ENCODE peak calls at places on chromosomes 1 and 21, in ten cellular contexts. One of them, this sample, is unnamed.
A peak's percentile ranks its signal among the peaks of the same experiment; 100 is the strongest.

GRCh38 chr1:184315254-184315653 is 71.6 kb upstream of the C1orf21 start:
- DNase-seq in heart left ventricle: no peak
- DNase-seq in IMR-90: peak; percentile 29
- DNase-seq in neural progenitor cell: no peak
- DNase-seq in ascending aorta: no peak
- DNase-seq in CD8-positive, alpha-beta memory T cell: no peak
- DNase-seq in prostate gland: no peak
- DNase-seq in hepatocyte: no peak
- DNase-seq in psoas muscle: no peak
- DNase-seq in tibial artery: no peak
- DNase-seq in this sample: no peak

GRCh38 chr1:118136511-118136937 is 48.5 kb downstream of the SPAG17 start:
- DNase-seq in prostate gland: no peak
- DNase-seq in ascending aorta: no peak
- DNase-seq in psoas muscle: no peak
- DNase-seq in CD8-positive, alpha-beta memory T cell: no peak
- DNase-seq in neural progenitor cell: no peak
- DNase-seq in tibial artery: no peak
- DNase-seq in IMR-90: peak; percentile 90
- DNase-seq in heart left ventricle: no peak
- DNase-seq in hepatocyte: peak; percentile 42
- DNase-seq in this sample: no peak

GRCh38 chr1:36411674-36412648 is 14.3 kb upstream of the LSM10 start:
- DNase-seq in CD8-positive, alpha-beta memory T cell: peak; percentile 20
- DNase-seq in tibial artery: no peak
- DNase-seq in psoas muscle: no peak
- DNase-seq in ascending aorta: no peak
- DNase-seq in hepatocyte: no peak
- DNase-seq in neural progenitor cell: peak; percentile 16
- DNase-seq in IMR-90: peak; percentile 29
- DNase-seq in heart left ventricle: no peak
- DNase-seq in prostate gland: no peak
- DNase-seq in this sample: no peak

GRCh38 chr1:209040351-209040750 is 543.2 kb upstream of the CAMK1G start:
- DNase-seq in hepatocyte: no peak
- DNase-seq in neural progenitor cell: no peak
- DNase-seq in CD8-positive, alpha-beta memory T cell: no peak
- DNase-seq in heart left ventricle: no peak
- DNase-seq in tibial artery: no peak
- DNase-seq in IMR-90: no peak
- DNase-seq in prostate gland: no peak
- DNase-seq in psoas muscle: no peak
- DNase-seq in ascending aorta: no peak
- DNase-seq in this sample: no peak

GRCh38 chr1:64546018-64546417 is 76.1 kb downstream of the CACHD1 start:
- DNase-seq in tibial artery: no peak
- DNase-seq in heart left ventricle: no peak
- DNase-seq in neural progenitor cell: peak; percentile 58
- DNase-seq in CD8-positive, alpha-beta memory T cell: no peak
- DNase-seq in psoas muscle: no peak
- DNase-seq in hepatocyte: no peak
- DNase-seq in ascending aorta: no peak
- DNase-seq in prostate gland: no peak
- DNase-seq in IMR-90: no peak
- DNase-seq in this sample: no peak

GRCh38 chr1:55128418-55128817 is 86.7 kb downstream of the USP24 start:
- DNase-seq in ascending aorta: no peak
- DNase-seq in CD8-positive, alpha-beta memory T cell: no peak
- DNase-seq in heart left ventricle: no peak
- DNase-seq in psoas muscle: no peak
- DNase-seq in prostate gland: no peak
- DNase-seq in tibial artery: no peak
- DNase-seq in IMR-90: no peak
- DNase-seq in hepatocyte: no peak
- DNase-seq in neural progenitor cell: no peak
- DNase-seq in this sample: no peak

GRCh38 chr1:227889047-227889862 is 58.5 kb downstream of the WNT9A start:
- DNase-seq in ascending aorta: peak; percentile 56
- DNase-seq in neural progenitor cell: no peak
- DNase-seq in psoas muscle: no peak
- DNase-seq in prostate gland: no peak
- DNase-seq in heart left ventricle: no peak
- DNase-seq in tibial artery: peak; percentile 55
- DNase-seq in IMR-90: no peak
- DNase-seq in hepatocyte: peak; percentile 6
- DNase-seq in CD8-positive, alpha-beta memory T cell: no peak
- DNase-seq in this sample: peak; percentile 85

GRCh38 chr1:18264450-18265000 is 156.9 kb downstream of the IGSF21 start:
- DNase-seq in hepatocyte: no peak
- DNase-seq in prostate gland: no peak
- DNase-seq in neural progenitor cell: no peak
- DNase-seq in tibial artery: no peak
- DNase-seq in CD8-positive, alpha-beta memory T cell: no peak
- DNase-seq in IMR-90: no peak
- DNase-seq in psoas muscle: no peak
- DNase-seq in heart left ventricle: no peak
- DNase-seq in ascending aorta: no peak
- DNase-seq in this sample: no peak

GRCh38 chr1:75542818-75543570 is 67.9 kb downstream of the SLC44A5 start:
- DNase-seq in neural progenitor cell: peak; percentile 36
- DNase-seq in psoas muscle: no peak
- DNase-seq in CD8-positive, alpha-beta memory T cell: no peak
- DNase-seq in ascending aorta: no peak
- DNase-seq in heart left ventricle: no peak
- DNase-seq in tibial artery: no peak
- DNase-seq in prostate gland: no peak
- DNase-seq in IMR-90: no peak
- DNase-seq in hepatocyte: no peak
- DNase-seq in this sample: no peak

GRCh38 chr21:42496839-42497202 is 797 bp upstream of the RSPH1 start:
- DNase-seq in ascending aorta: peak; percentile 67
- DNase-seq in tibial artery: no peak
- DNase-seq in prostate gland: no peak
- DNase-seq in CD8-positive, alpha-beta memory T cell: no peak
- DNase-seq in heart left ventricle: peak; percentile 45
- DNase-seq in psoas muscle: no peak
- DNase-seq in neural progenitor cell: peak; percentile 60
- DNase-seq in hepatocyte: peak; percentile 50
- DNase-seq in IMR-90: no peak
- DNase-seq in this sample: no peak

DNA sequence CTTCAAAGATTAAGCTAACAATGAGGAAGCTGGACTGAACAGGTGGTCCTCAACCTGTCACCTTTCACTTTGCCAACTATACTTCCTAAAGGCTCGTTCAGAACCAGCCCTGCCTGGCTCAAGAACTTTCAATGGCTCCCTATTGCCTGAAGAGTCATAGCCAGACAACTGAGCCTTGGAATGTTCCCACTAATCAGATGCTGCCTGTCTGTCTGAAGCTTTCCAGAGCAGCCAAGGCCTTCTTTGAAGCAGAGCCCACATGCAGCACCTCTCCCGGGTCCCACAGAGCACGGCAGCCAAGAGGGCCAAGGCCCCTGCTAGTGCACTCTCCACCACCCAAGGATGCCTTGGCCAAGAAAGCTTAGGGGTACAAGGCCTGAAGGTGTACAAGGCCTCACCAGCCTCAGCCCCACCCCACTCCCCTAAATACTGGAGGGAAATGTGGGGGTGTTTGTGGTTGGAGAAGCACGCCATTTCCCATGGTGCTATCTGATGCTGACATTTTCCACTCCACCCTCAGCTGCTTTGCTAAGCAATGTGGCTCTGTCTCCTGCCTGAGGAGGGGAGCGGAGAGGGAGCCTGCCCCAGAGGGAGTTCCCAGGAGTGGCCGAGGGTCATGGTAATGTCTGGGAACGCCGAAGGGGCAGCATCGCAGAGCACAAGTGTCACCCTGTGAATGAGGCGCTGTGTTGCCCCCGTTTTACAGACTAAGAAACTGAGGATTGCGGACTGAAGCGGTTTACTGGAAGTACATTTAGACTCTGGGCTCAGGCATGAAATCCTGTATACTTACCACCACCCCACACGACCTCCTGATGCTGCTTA is 8.2 kb upstream of the LAPTM5 start:
- DNase-seq in prostate gland: no peak
- DNase-seq in hepatocyte: no peak
- DNase-seq in ascending aorta: no peak
- DNase-seq in neural progenitor cell: no peak
- DNase-seq in psoas muscle: no peak
- DNase-seq in tibial artery: no peak
- DNase-seq in heart left ventricle: no peak
- DNase-seq in IMR-90: no peak
- DNase-seq in CD8-positive, alpha-beta memory T cell: no peak
- DNase-seq in this sample: no peak
- H3K4me3 ChIP-seq in prostate gland: no peak overlapping the region
- H3K4me3 ChIP-seq in hepatocyte: no peak overlapping the region
- H3K4me3 ChIP-seq in ascending aorta: no peak overlapping the region
- H3K4me3 ChIP-seq in neural progenitor cell: no peak overlapping the region
- H3K4me3 ChIP-seq in psoas muscle: no peak overlapping the region
- H3K4me3 ChIP-seq in tibial artery: no peak overlapping the region
- H3K4me3 ChIP-seq in heart left ventricle: no peak overlapping the region
- H3K4me3 ChIP-seq in IMR-90: no peak overlapping the region
- H3K4me3 ChIP-seq in CD8-positive, alpha-beta memory T cell: no peak overlapping the region
- H3K4me3 ChIP-seq in this sample: no peak overlapping the region

GRCh38 chr1:32334274-32334861 is 1.7 kb downstream of the MARCKSL1 start:
- DNase-seq in neural progenitor cell: no peak
- DNase-seq in heart left ventricle: no peak
- DNase-seq in tibial artery: no peak
- DNase-seq in prostate gland: no peak
- DNase-seq in CD8-positive, alpha-beta memory T cell: no peak
- DNase-seq in psoas muscle: no peak
- DNase-seq in ascending aorta: no peak
- DNase-seq in IMR-90: no peak
- DNase-seq in hepatocyte: no peak
- DNase-seq in this sample: no peak
- H3K27me3 ChIP-seq in neural progenitor cell: peaks cover 7% of the 10 kb centered on the region
- H3K27me3 ChIP-seq in heart left ventricle: peaks cover 5% of the 10 kb centered on the region
- H3K27me3 ChIP-seq in tibial artery: peaks cover 12% of the 10 kb centered on the region
- H3K27me3 ChIP-seq in prostate gland: no peaks in the 10 kb centered on the region
- H3K27me3 ChIP-seq in CD8-positive, alpha-beta memory T cell: no peaks in the 10 kb centered on the region
- H3K27me3 ChIP-seq in psoas muscle: no peaks in the 10 kb centered on the region
- H3K27me3 ChIP-seq in ascending aorta: no peaks in the 10 kb centered on the region
- H3K27me3 ChIP-seq in IMR-90: no peaks in the 10 kb centered on the region
- H3K27me3 ChIP-seq in hepatocyte: no peaks in the 10 kb centered on the region
- H3K27me3 ChIP-seq in this sample: no peaks in the 10 kb centered on the region

GRCh38 chr1:188988589-188988988 is 1489.1 kb downstream of the BRINP3 start:
- DNase-seq in ascending aorta: no peak
- DNase-seq in CD8-positive, alpha-beta memory T cell: no peak
- DNase-seq in hepatocyte: no peak
- DNase-seq in prostate gland: no peak
- DNase-seq in psoas muscle: no peak
- DNase-seq in neural progenitor cell: no peak
- DNase-seq in heart left ventricle: no peak
- DNase-seq in tibial artery: no peak
- DNase-seq in IMR-90: peak; percentile 27
- DNase-seq in this sample: no peak

GRCh38 chr1:188986751-188987417 is 1490.8 kb downstream of the BRINP3 start:
- DNase-seq in neural progenitor cell: peak; percentile 73
- DNase-seq in heart left ventricle: no peak
- DNase-seq in tibial artery: no peak
- DNase-seq in prostate gland: no peak
- DNase-seq in CD8-positive, alpha-beta memory T cell: no peak
- DNase-seq in psoas muscle: no peak
- DNase-seq in IMR-90: no peak
- DNase-seq in hepatocyte: peak; percentile 6
- DNase-seq in ascending aorta: no peak
- DNase-seq in this sample: no peak
- H3K9me3 ChIP-seq in neural progenitor cell: no peaks in the 10 kb centered on the region
- H3K9me3 ChIP-seq in heart left ventricle: peaks cover 7% of the 10 kb centered on the region
- H3K9me3 ChIP-seq in tibial artery: no peaks in the 10 kb centered on the region
- H3K9me3 ChIP-seq in prostate gland: no peaks in the 10 kb centered on the region
- H3K9me3 ChIP-seq in CD8-positive, alpha-beta memory T cell: no peaks in the 10 kb centered on the region
- H3K9me3 ChIP-seq in psoas muscle: no peaks in the 10 kb centered on the region
- H3K9me3 ChIP-seq in IMR-90: peaks cover 2% of the 10 kb centered on the region
- H3K9me3 ChIP-seq in hepatocyte: no peaks in the 10 kb centered on the region
- H3K9me3 ChIP-seq in ascending aorta: no peaks in the 10 kb centered on the region
- H3K9me3 ChIP-seq in this sample: no peaks in the 10 kb centered on the region

GRCh38 chr1:2316451-2316940 is 74.9 kb downstream of the MORN1 start:
- DNase-seq in ascending aorta: no peak
- DNase-seq in psoas muscle: no peak
- DNase-seq in hepatocyte: no peak
- DNase-seq in heart left ventricle: no peak
- DNase-seq in neural progenitor cell: no peak
- DNase-seq in prostate gland: no peak
- DNase-seq in CD8-positive, alpha-beta memory T cell: no peak
- DNase-seq in tibial artery: no peak
- DNase-seq in IMR-90: peak; percentile 47
- DNase-seq in this sample: no peak

GRCh38 chr1:2314803-2315710 is 76.3 kb downstream of the MORN1 start:
- DNase-seq in IMR-90: peak; percentile 39
- DNase-seq in heart left ventricle: peak; percentile 80
- DNase-seq in neural progenitor cell: peak; percentile 79
- DNase-seq in tibial artery: no peak
- DNase-seq in prostate gland: no peak
- DNase-seq in CD8-positive, alpha-beta memory T cell: peak; percentile 76
- DNase-seq in hepatocyte: peak; percentile 84
- DNase-seq in psoas muscle: peak; percentile 76
- DNase-seq in ascending aorta: no peak
- DNase-seq in this sample: no peak

GRCh38 chr1:2314297-2314802 is 77.0 kb downstream of the MORN1 start:
- DNase-seq in tibial artery: peak; percentile 88
- DNase-seq in neural progenitor cell: peak; percentile 93
- DNase-seq in prostate gland: no peak
- DNase-seq in psoas muscle: peak; percentile 72
- DNase-seq in ascending aorta: peak; percentile 87
- DNase-seq in IMR-90: peak; percentile 36
- DNase-seq in CD8-positive, alpha-beta memory T cell: no peak
- DNase-seq in hepatocyte: peak; percentile 94
- DNase-seq in heart left ventricle: peak; percentile 80
- DNase-seq in this sample: no peak

GRCh38 chr1:2317230-2318065 is 73.9 kb downstream of the MORN1 start:
- DNase-seq in CD8-positive, alpha-beta memory T cell: no peak
- DNase-seq in heart left ventricle: no peak
- DNase-seq in IMR-90: no peak
- DNase-seq in prostate gland: no peak
- DNase-seq in psoas muscle: no peak
- DNase-seq in neural progenitor cell: no peak
- DNase-seq in tibial artery: no peak
- DNase-seq in hepatocyte: no peak
- DNase-seq in ascending aorta: no peak
- DNase-seq in this sample: no peak

DNA sequence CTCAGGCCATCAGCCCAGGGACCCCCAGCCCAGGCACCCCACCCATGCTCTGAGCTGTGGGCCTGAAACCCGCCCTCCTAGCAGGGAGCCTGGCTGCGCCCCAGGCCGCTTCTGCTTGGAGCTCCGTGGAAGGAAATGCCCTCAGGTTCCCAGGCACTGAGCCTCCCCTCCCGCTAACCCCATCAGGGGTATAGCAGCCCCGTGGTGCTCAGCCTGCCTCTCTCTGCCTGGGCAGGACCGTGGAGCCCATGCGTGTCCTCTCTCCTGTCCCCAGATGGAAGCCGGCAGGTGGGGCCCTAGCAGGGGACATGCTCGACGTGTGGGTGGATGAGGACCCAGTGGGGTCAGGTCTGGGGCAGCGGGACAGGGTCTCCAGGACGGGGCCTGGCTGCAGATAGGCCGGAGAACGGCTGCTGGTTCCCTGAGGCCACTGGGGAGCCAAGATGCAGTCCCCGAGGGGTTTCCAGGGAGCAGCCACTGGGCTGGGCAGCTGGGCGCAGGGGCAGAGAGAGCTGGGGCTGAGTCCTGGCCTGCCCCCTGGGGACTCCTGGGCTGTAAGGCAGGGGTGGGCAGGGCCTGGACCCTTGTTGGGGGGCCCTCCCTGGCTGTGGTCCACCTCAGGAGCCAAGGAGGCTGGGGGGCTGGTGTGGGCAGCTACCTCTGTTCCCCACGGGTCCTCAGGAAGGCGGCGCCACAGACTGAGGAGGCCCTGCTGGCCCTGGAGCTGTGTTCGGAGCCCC is 75.5 kb downstream of the MORN1 start:
- DNase-seq in hepatocyte: no peak
- DNase-seq in tibial artery: no peak
- DNase-seq in IMR-90: no peak
- DNase-seq in ascending aorta: no peak
- DNase-seq in neural progenitor cell: no peak
- DNase-seq in CD8-positive, alpha-beta memory T cell: no peak
- DNase-seq in psoas muscle: no peak
- DNase-seq in prostate gland: no peak
- DNase-seq in heart left ventricle: no peak
- DNase-seq in this sample: no peak
- H3K4me3 ChIP-seq in hepatocyte: no peak overlapping the region
- H3K4me3 ChIP-seq in tibial artery: no peak overlapping the region
- H3K4me3 ChIP-seq in IMR-90: no peak overlapping the region
- H3K4me3 ChIP-seq in ascending aorta: no peak overlapping the region
- H3K4me3 ChIP-seq in neural progenitor cell: no peak overlapping the region
- H3K4me3 ChIP-seq in CD8-positive, alpha-beta memory T cell: peak overlapping the region; percentile 55
- H3K4me3 ChIP-seq in psoas muscle: peak overlapping the region; percentile 69
- H3K4me3 ChIP-seq in prostate gland: no peak overlapping the region
- H3K4me3 ChIP-seq in heart left ventricle: no peak overlapping the region
- H3K4me3 ChIP-seq in this sample: no peak overlapping the region